ENCODE peak calls at places on chromosomes 7 and 10, in five cellular contexts. Q is mammary epithelial cell, T is choroid plexus epithelial cell, A is MM.1S, S is neural progenitor cell. H is an unnamed sample.

GRCh38 chr7:1137517-1138167 is 22.4 kb downstream of the ZFAND2A start:
- DNase-seq in Q (peak), S (peak), A (no peak), T (no peak), H (no peak)

GRCh38 chr10:73653701-73654100 is 2.1 kb downstream of the SYNPO2L start:
- DNase-seq in T (peak), A (no peak), Q (no peak), S (peak), H (no peak)

GRCh38 chr7:149727053-149727452 is 46.3 kb downstream of the ZNF467 start:
- DNase-seq in S (no peak), Q (no peak), T (no peak), A (no peak), H (no peak)

GRCh38 chr10:76195990-76196389 is 764.6 kb downstream of the LRMDA start:
- DNase-seq in Q (no peak), T (peak), A (peak), S (no peak), H (no peak)

GRCh38 chr7:151361193-151361959 is 19.8 kb downstream of the NUB1 start:
- DNase-seq in T (peak), Q (no peak), A (no peak), S (no peak), H (no peak)

GRCh38 chr10:59271160-59271559 is 91.2 kb downstream of the FAM13C start:
- DNase-seq in T (no peak), A (no peak), S (peak), Q (no peak), H (no peak)

GRCh38 chr10:65142641-65143435 is 1621.6 kb downstream of the REEP3 start:
- DNase-seq in S (no peak), T (no peak), A (no peak), Q (peak), H (no peak)

GRCh38 chr10:19956633-19957032 is 140.4 kb downstream of the PLXDC2 start:
- DNase-seq in T (no peak), A (no peak), Q (no peak), S (no peak), H (no peak)

GRCh38 chr7:91892821-91893340 is 12.4 kb upstream of the MTERF1 start:
- DNase-seq in A (no peak), Q (peak), T (peak), S (peak), H (peak)

GRCh38 chr10:115932099-115932498 is 340.9 kb downstream of the GFRA1 start:
- DNase-seq in Q (no peak), S (no peak), T (no peak), A (no peak), H (no peak)

GRCh38 chr10:105769248-105770184 is 1128.4 kb downstream of the SORCS3 start:
- DNase-seq in A (no peak), S (no peak), Q (peak), T (no peak), H (no peak)

GRCh38 chr10:128322950-128323349 is 196.7 kb upstream of the MKI67 start:
- DNase-seq in S (no peak), Q (no peak), T (no peak), A (no peak), H (no peak)

GRCh38 chr10:11546581-11546980 is 64.9 kb downstream of the USP6NL start:
- DNase-seq in A (no peak), S (no peak), T (peak), Q (no peak), H (peak)

GRCh38 chr10:47029181-47029971 is 118.1 kb downstream of the PTPN20 start:
- DNase-seq in T (no peak), A (no peak), Q (no peak), S (no peak), H (no peak)

GRCh38 chr10:90318659-90319058 is 539.2 kb downstream of the HTR7 start:
- DNase-seq in A (no peak), T (no peak), S (no peak), Q (no peak), H (no peak)

GRCh38 chr10:110151467-110151866 is 55.9 kb upstream of the MXI1 start:
- DNase-seq in T (no peak), A (no peak), Q (peak), S (peak), H (no peak)

GRCh38 chr10:117550599-117551321 is 8.2 kb downstream of the EMX2 start:
- DNase-seq in T (no peak), S (peak), A (no peak), Q (no peak), H (no peak)

GRCh38 chr10:103481974-103482531 is 3.0 kb upstream of the CALHM3 start:
- DNase-seq in Q (peak), S (peak), A (peak), T (peak), H (peak)

GRCh38 chr7:157663061-157663863 is 326.5 kb downstream of the DNAJB6 start:
- DNase-seq in Q (no peak), A (no peak), T (peak), S (no peak), H (no peak)

GRCh38 chr7:151801291-151801690 is 75.6 kb downstream of the PRKAG2 start:
- DNase-seq in S (no peak), T (no peak), A (no peak), Q (no peak), H (no peak)

GRCh38 chr10:101011517-101012423 is 12.2 kb downstream of the LZTS2 start:
- DNase-seq in A (no peak), S (peak), T (no peak), Q (no peak), H (peak)

GRCh38 chr7:106772655-106773108 is 92.4 kb upstream of the PIK3CG start:
- DNase-seq in S (no peak), T (peak), A (no peak), Q (peak), H (peak)

GRCh38 chr7:78677391-78677790 is 776.1 kb downstream of the MAGI2 start:
- DNase-seq in S (no peak), T (no peak), A (no peak), Q (no peak), H (peak)

GRCh38 chr7:22809902-22810642 is 12.6 kb downstream of the TOMM7 start:
- DNase-seq in A (no peak), T (no peak), S (no peak), Q (no peak), H (no peak)

GRCh38 chr10:82288461-82288881 is 413.5 kb downstream of the NRG3 start:
- DNase-seq in S (no peak), T (no peak), Q (peak), A (no peak), H (no peak)
- TF ChIP-seq CTCF in S (no peak), T (no peak), Q (no peak), A (no peak), H (no peak)

GRCh38 chr10:16993186-16993585 is 136.4 kb downstream of the CUBN start:
- DNase-seq in S (no peak), T (no peak), Q (no peak), A (no peak), H (no peak)
- TF ChIP-seq CTCF in S (no peak), T (no peak), Q (no peak), A (no peak), H (no peak)

GRCh38 chr7:36047254-36047653 is 105.8 kb upstream of the EEPD1 start:
- DNase-seq in A (no peak), Q (no peak), S (no peak), T (peak), H (no peak)
- TF ChIP-seq CTCF in A (peak), Q (no peak), S (peak), T (peak), H (peak)

GRCh38 chr10:3045471-3046209 is 21.7 kb upstream of the PFKP start:
- DNase-seq in T (peak), S (peak), Q (peak), A (no peak), H (peak)
- TF ChIP-seq CTCF in T (peak), S (peak), Q (no peak), A (no peak), H (peak)

GRCh38 chr10:70551491-70551890 is 51.0 kb downstream of the PRF1 start:
- DNase-seq in S (no peak), A (no peak), T (peak), Q (no peak), H (no peak)
- TF ChIP-seq CTCF in S (no peak), A (no peak), T (no peak), Q (no peak), H (no peak)

GRCh38 chr10:124348801-124349200 is 69.9 kb downstream of the OAT start:
- DNase-seq in Q (no peak), T (no peak), A (no peak), S (no peak), H (no peak)

GRCh38 chr10:124349993-124350280 is 68.8 kb downstream of the OAT start:
- DNase-seq in S (no peak), A (no peak), T (no peak), Q (no peak), H (no peak)

GRCh38 chr10:124349231-124349992 is 69.3 kb downstream of the OAT start:
- DNase-seq in A (no peak), Q (no peak), T (peak), S (no peak), H (no peak)

GRCh38 chr10:124346831-124347230 is 71.9 kb downstream of the OAT start:
- DNase-seq in S (no peak), Q (no peak), A (no peak), T (no peak), H (no peak)

DNA sequence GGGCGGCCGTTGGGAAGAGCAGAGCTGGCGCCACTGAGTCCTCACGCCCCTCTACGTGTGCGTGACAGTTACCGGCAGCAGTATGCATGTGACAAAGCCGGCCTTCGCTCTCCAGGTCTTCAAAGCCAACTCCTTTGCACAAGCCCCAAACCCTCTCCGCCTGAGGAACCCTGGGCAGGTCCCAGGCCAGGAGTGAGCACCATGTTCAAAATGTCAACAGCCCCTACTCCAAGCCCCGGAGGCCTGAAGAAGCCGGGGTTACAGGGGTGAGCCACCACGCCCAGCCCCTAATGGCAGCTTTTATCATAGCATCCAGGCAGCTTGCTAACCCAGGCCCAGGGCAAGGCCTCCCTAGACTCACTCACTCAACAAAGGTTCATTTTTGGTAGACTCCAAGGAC is 70.8 kb downstream of the OAT start:
- DNase-seq in S (no peak), Q (no peak), T (no peak), A (no peak), H (no peak)
- TF ChIP-seq CTCF in S (peak), Q (no peak), T (peak), A (no peak), H (no peak)